ENCODE peak calls at places on chromosome 2, in nine cellular contexts. W, J, S, O, P, A, E, T and Q are unnamed samples.

GRCh38 chr2:209253544-209253943 is 170.3 kb upstream of the MAP2 start:
- DNase-seq in W (no peak), J (no peak), S (no peak), O (no peak), P (no peak), A (no peak), E (no peak), T (no peak), Q (no peak)

GRCh38 chr2:238975408-238975807 is 127.5 kb downstream of the TWIST2 start:
- DNase-seq in W (no peak), J (no peak), S (no peak), O (no peak), P (no peak), A (no peak), E (no peak), T (no peak), Q (no peak)

GRCh38 chr2:224217962-224218347 is 178.9 kb upstream of the SERPINE2 start:
- DNase-seq in W (no peak), J (no peak), S (no peak), O (no peak), P (no peak), A (no peak), E (no peak), T (no peak), Q (no peak)

GRCh38 chr2:112476434-112476833 is 5.5 kb upstream of the TTL start:
- DNase-seq in W (no peak), J (no peak), S (no peak), O (no peak), P (no peak), A (no peak), E (no peak), T (no peak), Q (no peak)

GRCh38 chr2:240250150-240250984 is 109.9 kb upstream of the OTOS start:
- DNase-seq in W (peak), J (no peak), S (no peak), O (no peak), P (no peak), A (no peak), E (peak), T (no peak), Q (no peak)

GRCh38 chr2:38148501-38148900 is 72.5 kb upstream of the CYP1B1 start:
- DNase-seq in W (no peak), J (no peak), S (no peak), O (no peak), P (peak), A (no peak), E (no peak), T (peak), Q (no peak)

GRCh38 chr2:141506116-141506515 is 624.7 kb downstream of the LRP1B start:
- DNase-seq in W (no peak), J (no peak), S (no peak), O (no peak), P (no peak), A (no peak), E (no peak), T (no peak), Q (no peak)

GRCh38 chr2:144082327-144082726 is 437.6 kb downstream of the ZEB2 start:
- DNase-seq in W (no peak), J (no peak), S (no peak), O (no peak), P (no peak), A (no peak), E (no peak), T (no peak), Q (no peak)